ENCODE peak calls at places on chromosome 1, in six cellular contexts. M is neuronal stem cell, B is IMR-90, D is H9, W is H1, A is trophoblast cell. U is an unnamed sample.

GRCh38 chr1:19646771-19647319 is 2.7 kb downstream of the NBL1 start:
- DNase-seq in A (no peak), B (no peak), W (no peak), M (no peak), D (no peak), U (no peak)

GRCh38 chr1:207578796-207579435 is 66.0 kb upstream of the CR1L start:
- DNase-seq in A (no peak), B (no peak), W (no peak), D (no peak), M (no peak), U (no peak)

GRCh38 chr1:219427400-219427799 is 185.5 kb downstream of the ZC3H11B start:
- DNase-seq in D (no peak), M (no peak), A (no peak), W (no peak), B (no peak), U (no peak)

GRCh38 chr1:229430761-229431269 is 3.1 kb downstream of the ACTA1 start:
- DNase-seq in B (peak; percentile 37), A (peak; percentile 64), W (peak; percentile 95), D (peak; percentile 88), M (peak; percentile 50), U (peak; percentile 51)

GRCh38 chr1:232303221-232303620 is 326.7 kb downstream of the SIPA1L2 start:
- DNase-seq in W (no peak), B (no peak), A (no peak), M (no peak), D (no peak), U (no peak)

GRCh38 chr1:39959651-39960333 is 4.8 kb downstream of the MFSD2A start:
- DNase-seq in A (no peak), M (no peak), D (no peak), B (no peak), W (no peak), U (no peak)

GRCh38 chr1:205438213-205439158 is 16.6 kb upstream of the LEMD1 start:
- DNase-seq in W (peak; percentile 70), D (no peak), M (no peak), B (peak; percentile 65), A (peak; percentile 6), U (peak; percentile 65)

GRCh38 chr1:15540201-15540600 is 13.6 kb downstream of the DNAJC16 start:
- DNase-seq in A (no peak), M (no peak), W (no peak), B (peak; percentile 21), D (no peak), U (peak; percentile 42)

GRCh38 chr1:41559331-41559730 is 74.8 kb upstream of the EDN2 start:
- DNase-seq in W (no peak), B (no peak), M (no peak), D (no peak), A (no peak), U (no peak)

GRCh38 chr1:41558761-41559171 is 74.3 kb upstream of the EDN2 start:
- DNase-seq in B (no peak), D (no peak), M (no peak), A (no peak), W (no peak), U (no peak)

GRCh38 chr1:41560496-41560895 is 76.0 kb upstream of the EDN2 start:
- DNase-seq in B (no peak), D (no peak), M (no peak), A (no peak), W (no peak), U (no peak)

GRCh38 chr1:41562328-41562727 is 77.8 kb upstream of the EDN2 start:
- DNase-seq in D (no peak), M (no peak), B (no peak), A (no peak), W (no peak), U (no peak)

DNA sequence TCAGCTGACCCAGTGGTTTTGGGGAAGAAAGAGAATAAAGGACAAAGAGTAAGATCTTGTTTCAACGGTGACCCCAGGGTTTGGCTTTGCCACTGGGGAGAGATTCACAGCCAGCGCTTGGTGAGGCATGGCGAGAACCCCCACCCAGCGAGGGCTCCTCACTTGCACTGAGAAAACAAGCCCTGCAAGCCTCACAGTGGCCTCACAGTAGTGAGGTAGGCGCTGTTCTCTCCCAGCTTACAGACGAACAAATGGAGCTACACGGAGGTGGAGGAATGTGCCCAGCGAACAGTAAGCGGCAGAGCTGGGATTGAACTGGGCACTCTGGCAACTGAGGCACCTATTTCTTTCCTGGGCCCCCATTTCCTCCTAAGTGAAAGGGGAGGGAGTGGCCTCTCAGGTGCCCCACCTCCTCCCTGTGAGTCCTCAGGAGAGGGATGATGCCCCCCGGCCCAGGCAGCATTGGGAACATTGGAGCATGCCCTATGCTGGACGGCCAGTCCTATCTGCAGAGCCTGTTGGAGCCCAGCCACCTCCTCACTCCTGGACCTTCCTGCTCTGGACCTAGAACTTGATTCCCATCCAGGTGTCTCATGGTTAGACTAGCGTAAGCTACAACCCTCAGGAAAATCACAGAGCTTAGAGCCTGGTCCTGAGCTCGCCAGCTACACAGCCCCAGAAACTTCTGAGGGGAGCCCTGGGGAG is 73.4 kb upstream of the EDN2 start:
- DNase-seq in D (no peak), B (no peak), W (no peak), M (no peak), A (no peak), U (no peak)
- H3K18ac ChIP-seq in D (no peak overlapping the region), B (no peak overlapping the region), W (no peak overlapping the region), M (no peak overlapping the region), A (no peak overlapping the region), U (no peak overlapping the region)

GRCh38 chr1:8641317-8641997 is 176.0 kb downstream of the RERE start:
- DNase-seq in W (no peak), A (no peak), M (no peak), B (no peak), D (no peak), U (no peak)

GRCh38 chr1:8643542-8644536 is 173.6 kb downstream of the RERE start:
- DNase-seq in W (no peak), A (peak; percentile 15), B (no peak), M (no peak), D (no peak), U (no peak)

GRCh38 chr1:8646189-8646588 is 171.3 kb downstream of the RERE start:
- DNase-seq in A (no peak), W (no peak), B (no peak), D (no peak), M (no peak), U (no peak)

GRCh38 chr1:8639165-8639564 is 178.3 kb downstream of the RERE start:
- DNase-seq in D (no peak), W (no peak), M (no peak), A (no peak), B (no peak), U (no peak)

DNA sequence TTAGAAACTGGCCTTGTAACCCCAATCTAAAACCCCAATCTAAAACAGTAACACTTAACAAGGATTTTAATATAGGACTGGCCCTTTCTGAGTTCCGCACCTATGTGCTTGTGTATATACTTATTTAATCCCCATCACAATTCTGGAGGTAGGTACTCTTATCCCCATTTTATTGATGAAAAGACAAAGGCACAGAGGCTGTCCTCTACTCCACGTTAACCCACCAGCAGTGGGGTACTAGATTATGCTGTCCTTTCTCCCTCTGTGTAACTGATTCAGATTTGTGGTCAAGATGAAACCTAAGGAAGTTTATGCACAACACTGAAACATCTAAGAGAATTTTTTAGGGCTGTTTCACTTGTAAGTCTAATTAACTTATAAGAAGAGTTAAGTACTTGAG is 175.3 kb downstream of the RERE start:
- DNase-seq in M (no peak), D (no peak), A (no peak), B (no peak), W (no peak), U (no peak)
- H4K91ac ChIP-seq in M (no peak overlapping the region), D (no peak overlapping the region), A (no peak overlapping the region), B (no peak overlapping the region), W (no peak overlapping the region), U (no peak overlapping the region)

DNA sequence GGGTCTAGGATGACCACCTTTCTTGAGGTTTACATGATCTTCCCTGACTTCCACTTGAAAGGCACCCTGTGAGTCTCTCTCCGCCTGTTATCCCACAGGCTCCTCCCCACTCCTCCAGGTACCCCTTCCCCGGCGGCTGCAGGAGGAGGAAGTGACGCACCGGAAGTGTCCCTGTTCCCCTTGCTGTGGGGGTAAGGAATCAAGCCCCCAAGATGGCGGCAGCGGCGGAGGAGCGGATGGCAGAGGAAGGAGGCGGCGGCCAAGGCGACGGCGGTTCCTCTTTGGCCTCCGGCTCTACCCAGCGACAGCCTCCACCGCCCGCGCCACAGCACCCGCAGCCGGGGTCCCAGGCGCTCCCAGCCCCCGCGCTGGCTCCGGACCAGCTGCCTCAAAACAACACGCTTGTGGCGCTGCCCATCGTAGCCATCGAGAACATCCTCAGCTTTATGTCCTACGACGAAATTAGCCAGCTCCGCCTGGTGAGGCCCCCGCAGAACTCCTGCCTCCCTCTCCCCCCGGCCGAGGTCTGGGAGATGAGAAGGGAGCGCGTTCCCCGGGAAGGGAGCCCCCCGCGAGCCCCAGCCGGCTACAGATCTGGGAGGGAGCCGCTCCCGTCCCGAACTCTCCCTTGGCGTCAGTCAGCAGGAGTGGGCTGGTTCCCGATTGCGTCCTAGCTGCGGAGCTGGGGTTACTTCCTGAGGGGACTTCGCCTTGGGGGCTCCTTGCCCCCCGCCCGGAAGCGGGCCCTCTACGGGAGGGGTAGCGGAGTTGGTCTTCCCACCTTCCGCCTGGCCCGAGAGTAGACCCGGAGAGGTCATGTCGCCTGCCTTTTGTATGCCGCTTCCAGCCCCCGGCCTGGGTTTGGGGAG is at the start of gene FBXO28:
- DNase-seq in M (peak; percentile 82), B (peak; percentile 95), D (peak; percentile 97), W (peak; percentile 92), A (peak; percentile 94), U (peak; percentile 95)
- H2BK5ac ChIP-seq in M (peak within 1 kb of the TSS; percentile 98), B (peak within 1 kb of the TSS; percentile 79), D (peak within 1 kb of the TSS; percentile 87), W (peak within 1 kb of the TSS; percentile 88), A (peak within 1 kb of the TSS; percentile 91), U (peak within 1 kb of the TSS; percentile 94)

GRCh38 chr1:31644560-31645273 is at the start of gene PEF1:
- DNase-seq in A (peak; percentile 100), D (peak; percentile 98), M (peak; percentile 99), W (peak; percentile 99), B (peak; percentile 97), U (peak; percentile 98)
- H3K18ac ChIP-seq in A (peak within 1 kb of the TSS; percentile 80), D (peak within 1 kb of the TSS; percentile 100), M (peak within 1 kb of the TSS; percentile 89), W (peak within 1 kb of the TSS; percentile 100), B (peak within 1 kb of the TSS; percentile 30), U (peak within 1 kb of the TSS; percentile 93)

GRCh38 chr1:168129933-168130332 is 6.8 kb downstream of the GPR161 start:
- DNase-seq in M (no peak), B (no peak), W (no peak), A (no peak), D (no peak), U (no peak)
- H4K91ac ChIP-seq in M (no peak overlapping the region), B (no peak overlapping the region), W (no peak overlapping the region), A (no peak overlapping the region), D (no peak overlapping the region), U (no peak overlapping the region)

GRCh38 chr1:50158421-50158820 is 49.7 kb downstream of the ELAVL4 start:
- DNase-seq in M (no peak), D (no peak), B (no peak), W (no peak), A (no peak), U (no peak)
- H2BK5ac ChIP-seq in M (no peak overlapping the region), D (no peak overlapping the region), B (no peak overlapping the region), W (no peak overlapping the region), A (no peak overlapping the region), U (no peak overlapping the region)

DNA sequence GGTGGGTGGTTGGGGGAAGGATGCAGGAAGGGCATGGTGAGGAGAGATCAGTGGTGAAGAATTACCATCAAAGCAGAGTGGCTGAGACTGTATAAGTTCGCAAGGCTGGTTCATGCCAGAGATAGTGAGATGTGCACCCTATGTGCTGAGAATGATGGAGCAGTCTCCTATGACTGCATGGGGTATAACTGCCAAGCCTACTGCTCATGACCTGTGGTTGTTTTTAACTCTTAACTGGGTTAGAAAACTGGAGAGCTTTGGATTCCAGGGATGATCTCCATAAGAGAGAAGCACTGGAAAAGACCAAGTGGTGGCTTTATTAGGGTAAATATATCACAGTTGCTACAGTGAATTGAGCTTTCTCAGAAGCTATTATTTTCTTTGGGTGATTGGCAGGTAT is 16.2 kb downstream of the WNT2B start:
- DNase-seq in A (no peak), W (no peak), B (no peak), M (no peak), D (no peak), U (no peak)
- H3K18ac ChIP-seq in A (no peak overlapping the region), W (no peak overlapping the region), B (no peak overlapping the region), M (no peak overlapping the region), D (no peak overlapping the region), U (no peak overlapping the region)

U was measured in mesenchymal stem cell.